ENCODE peak calls at places on chromosomes 7 and 10, in four cellular contexts. V is upper lobe of right lung; J is activated naive CD4-positive, alpha-beta T cell treated with anti-CD3 and anti-CD28 coated beads, Interleukin-2, amount 50 U/mL, for 16 hours; B is NCI-H774. K is an unnamed sample.
A peak's percentile ranks its signal among the peaks of the same experiment; 100 is the strongest.

GRCh38 chr7:122770943-122771342 is 68.2 kb upstream of the RNF148 start:
- DNase-seq in B (no peak), J (no peak), V (no peak), K (no peak)

GRCh38 chr10:34628174-34628802 is 186.8 kb downstream of the PARD3 start:
- DNase-seq in V (no peak), B (no peak), J (no peak), K (peak; percentile 61)

GRCh38 chr7:116327751-116328150 is 117.4 kb downstream of the TES start:
- DNase-seq in B (no peak), J (no peak), V (no peak), K (no peak)

GRCh38 chr10:67110286-67110685 is 184.4 kb downstream of the LRRTM3 start:
- DNase-seq in V (no peak), J (no peak), B (no peak), K (peak; percentile 25)

GRCh38 chr10:132577350-132578005 is 39.9 kb downstream of the INPP5A start:
- DNase-seq in V (no peak), B (no peak), J (no peak), K (no peak)

GRCh38 chr7:46752881-46753366 is 829.0 kb downstream of the TNS3 start:
- DNase-seq in J (no peak), B (no peak), V (no peak), K (no peak)

GRCh38 chr7:116966606-116967005 is 13.3 kb downstream of the ST7 start:
- DNase-seq in B (no peak), J (no peak), V (no peak), K (no peak)

GRCh38 chr10:91672021-91672608 is 39.2 kb upstream of the PPP1R3C start:
- DNase-seq in B (no peak), J (no peak), V (no peak), K (peak; percentile 61)

GRCh38 chr7:86904949-86905834 is 154.3 kb downstream of the ELAPOR2 start:
- DNase-seq in B (peak; percentile 48), V (no peak), J (no peak), K (peak; percentile 12)

GRCh38 chr10:79063661-79064490 is 4.9 kb upstream of the ZMIZ1 start:
- DNase-seq in B (no peak), V (peak; percentile 53), J (no peak), K (no peak)

GRCh38 chr7:1883031-1883761 is 213.1 kb downstream of the ELFN1 start:
- DNase-seq in J (no peak), V (no peak), B (no peak), K (no peak)

GRCh38 chr7:129950191-129950940 is 2.4 kb downstream of the UBE2H start:
- DNase-seq in J (no peak), V (no peak), B (no peak), K (peak; percentile 67)

GRCh38 chr10:71243756-71244637 is 31.6 kb downstream of the UNC5B start:
- DNase-seq in V (no peak), B (no peak), J (no peak), K (no peak)

GRCh38 chr10:5622186-5622585 is 44.2 kb downstream of the ASB13 start:
- DNase-seq in V (no peak), J (no peak), B (no peak), K (no peak)

GRCh38 chr7:48899932-48900331 is 24.4 kb upstream of the CDC14C start:
- DNase-seq in J (no peak), V (no peak), B (no peak), K (no peak)

GRCh38 chr7:136911362-136911761 is 42.9 kb downstream of the CHRM2 start:
- DNase-seq in B (no peak), J (no peak), V (no peak), K (no peak)

GRCh38 chr7:81183326-81183725 is 264.5 kb upstream of the SEMA3C start:
- DNase-seq in B (no peak), J (no peak), V (no peak), K (no peak)

GRCh38 chr10:92405006-92405924 is 114.3 kb downstream of the MARCHF5 start:
- DNase-seq in B (no peak), V (no peak), J (no peak), K (no peak)

GRCh38 chr7:4613855-4614548 is 68.1 kb upstream of the FOXK1 start:
- DNase-seq in B (no peak), V (no peak), J (no peak), K (no peak)

GRCh38 chr7:139708541-139708940 is 69.3 kb downstream of the HIPK2 start:
- DNase-seq in J (no peak), V (no peak), B (no peak), K (no peak)

GRCh38 chr10:78905940-78906308 is 162.8 kb upstream of the ZMIZ1 start:
- DNase-seq in V (peak; percentile 45), B (peak; percentile 70), J (no peak), K (peak; percentile 93)

GRCh38 chr10:78864761-78865517 is 203.8 kb upstream of the ZMIZ1 start:
- DNase-seq in J (no peak), B (no peak), V (no peak), K (no peak)

GRCh38 chr10:97842658-97843295 is 6.9 kb upstream of the GOLGA7B start:
- DNase-seq in B (no peak), V (no peak), J (no peak), K (no peak)

GRCh38 chr7:107998150-107998549 is 4.8 kb downstream of the LAMB1 start:
- DNase-seq in V (no peak), B (no peak), J (no peak), K (no peak)

GRCh38 chr10:15037691-15038090 is 6.1 kb upstream of the OLAH start:
- DNase-seq in B (no peak), J (no peak), V (no peak), K (no peak)

GRCh38 chr7:74452748-74453320 is 872 bp upstream of the GTF2IRD1 start:
- DNase-seq in B (no peak), J (peak; percentile 23), V (no peak), K (peak; percentile 49)

GRCh38 chr7:134468475-134468874 is 9.6 kb upstream of the AKR1B1 start:
- DNase-seq in B (no peak), J (no peak), V (no peak), K (no peak)

GRCh38 chr7:111775205-111775604 is 212.9 kb upstream of the IMMP2L start:
- DNase-seq in V (no peak), B (no peak), J (no peak), K (no peak)

GRCh38 chr7:17745588-17745987 is 194.7 kb downstream of the SNX13 start:
- DNase-seq in V (no peak), B (no peak), J (no peak), K (no peak)

GRCh38 chr7:45702751-45703150 is 128.6 kb downstream of the ADCY1 start:
- DNase-seq in V (peak; percentile 30), J (no peak), B (no peak), K (no peak)

GRCh38 chr10:111872591-111872990 is 311.0 kb downstream of the GPAM start:
- DNase-seq in J (no peak), B (no peak), V (no peak), K (no peak)

K was measured in NCI-H146.